ENCODE peak calls at places on chromosomes 16 and 17, in ten cellular contexts. H, Q, N, X, E, W, P, G, R and A are unnamed samples.

GRCh38 chr17:54307326-54307725 is 484.6 kb downstream of the KIF2B start:
- DNase-seq in P (no peak), R (no peak), E (no peak), W (no peak), G (no peak), X (no peak), N (no peak), Q (no peak), H (peak; percentile 3), A (no peak)

GRCh38 chr16:87739801-87740200 is 26.0 kb downstream of the KLHDC4 start:
- DNase-seq in Q (no peak), H (no peak), R (no peak), W (no peak), E (no peak), G (no peak), X (no peak), P (no peak), N (no peak), A (no peak)

GRCh38 chr17:33667671-33668070 is 374.6 kb upstream of the ASIC2 start:
- DNase-seq in Q (peak; percentile 13), W (no peak), E (no peak), X (no peak), H (no peak), N (no peak), P (no peak), G (no peak), R (no peak), A (no peak)

GRCh38 chr16:52558448-52558847 is 11.5 kb upstream of the TOX3 start:
- DNase-seq in N (no peak), R (no peak), P (no peak), W (no peak), X (no peak), G (no peak), Q (no peak), H (no peak), E (no peak), A (no peak)

GRCh38 chr17:74201250-74201649 is 2.2 kb upstream of the RPL38 start:
- DNase-seq in R (peak; percentile 42), N (no peak), E (no peak), Q (peak; percentile 70), W (peak; percentile 55), G (no peak), H (peak; percentile 69), X (no peak), P (no peak), A (no peak)

GRCh38 chr17:74499992-74500391 is 31.3 kb downstream of the CD300LB start:
- DNase-seq in E (no peak), H (no peak), W (no peak), Q (no peak), N (no peak), G (no peak), R (no peak), X (peak; percentile 31), P (no peak), A (no peak)

GRCh38 chr17:28347261-28347891 is 10.0 kb downstream of the POLDIP2 start:
- DNase-seq in E (no peak), P (no peak), Q (peak; percentile 94), N (no peak), W (no peak), R (no peak), G (peak; percentile 75), H (peak; percentile 96), X (peak; percentile 88), A (no peak)

GRCh38 chr17:77127735-77128361 is 12.9 kb upstream of the SEC14L1 start:
- DNase-seq in H (no peak), P (no peak), R (no peak), E (no peak), G (no peak), Q (peak; percentile 59), W (no peak), X (peak; percentile 70), N (peak; percentile 87), A (peak; percentile 57)

GRCh38 chr17:40722146-40722720 is 18.7 kb upstream of the KRT24 start:
- DNase-seq in X (no peak), E (no peak), Q (no peak), N (no peak), G (no peak), W (no peak), H (no peak), P (no peak), R (no peak), A (no peak)

GRCh38 chr17:40724656-40725055 is 21.1 kb upstream of the KRT24 start:
- DNase-seq in X (no peak), H (no peak), Q (no peak), P (no peak), R (no peak), G (no peak), E (no peak), N (no peak), W (no peak), A (no peak)

GRCh38 chr17:40730974-40731373 is 24.2 kb downstream of the KRT25 start:
- DNase-seq in E (no peak), P (no peak), N (no peak), R (no peak), Q (no peak), W (no peak), G (no peak), X (no peak), H (no peak), A (no peak)

GRCh38 chr17:40727447-40728231 is 24.1 kb upstream of the KRT24 start:
- DNase-seq in R (no peak), N (no peak), X (no peak), H (peak; percentile 13), E (no peak), W (no peak), Q (peak; percentile 22), P (no peak), G (peak; percentile 23), A (no peak)

GRCh38 chr17:40726919-40727318 is 23.4 kb upstream of the KRT24 start:
- DNase-seq in R (peak; percentile 20), E (no peak), W (no peak), H (peak; percentile 6), P (no peak), N (no peak), G (no peak), X (no peak), Q (no peak), A (no peak)
- TF ChIP-seq CTCF in R (peak; percentile 53), E (no peak), W (no peak), H (peak; percentile 23), P (peak; percentile 34), N (peak; percentile 56), G (peak; percentile 36), X (peak; percentile 53), Q (peak; percentile 25), A (peak; percentile 11)

DNA sequence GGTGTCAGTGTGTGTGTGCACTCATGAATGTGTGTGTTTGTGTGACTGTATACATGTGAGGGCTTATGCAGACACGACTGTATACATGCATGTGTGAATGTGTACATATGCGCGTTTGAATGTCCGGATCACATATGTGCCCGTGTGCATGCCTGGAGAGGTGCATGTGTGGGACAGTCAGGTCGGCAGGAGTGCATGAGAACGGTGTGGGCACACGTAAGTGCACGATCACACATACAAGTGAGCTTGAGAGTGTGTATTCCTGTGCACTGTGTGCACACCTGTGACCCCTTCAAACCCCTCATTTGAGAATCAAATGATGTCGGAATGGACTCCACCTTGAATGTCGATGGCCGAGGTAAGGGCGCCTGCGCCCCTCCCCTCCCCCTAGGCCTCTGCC is 694 bp upstream of the NGFR start:
- DNase-seq in Q (no peak), X (no peak), R (no peak), H (no peak), N (no peak), W (no peak), G (no peak), P (no peak), E (no peak), A (no peak)
- H3K4me3 ChIP-seq in Q (no peak overlapping the region), X (no peak overlapping the region), R (peak overlapping the region; percentile 50), H (no peak overlapping the region), N (no peak overlapping the region), W (no peak overlapping the region), G (no peak overlapping the region), P (no peak overlapping the region), E (no peak overlapping the region), A (no peak overlapping the region)

GRCh38 chr17:79970576-79971068 is 65.0 kb downstream of the TBC1D16 start:
- DNase-seq in N (peak; percentile 41), H (peak; percentile 44), G (no peak), W (peak; percentile 51), X (peak; percentile 23), Q (peak; percentile 52), R (peak; percentile 75), P (peak; percentile 67), E (peak; percentile 33), A (no peak)
- TF ChIP-seq CTCF in N (peak; percentile 44), H (peak; percentile 47), G (peak; percentile 20), W (peak; percentile 38), X (peak; percentile 38), Q (peak; percentile 49), R (peak; percentile 63), P (peak; percentile 73), E (peak; percentile 48), A (no peak)

GRCh38 chr16:57284952-57285263 is 436 bp upstream of the PLLP start:
- DNase-seq in X (no peak), G (no peak), E (no peak), H (no peak), P (no peak), R (no peak), Q (no peak), W (no peak), N (no peak), A (no peak)

GRCh38 chr16:57283214-57283955 is 1.1 kb downstream of the PLLP start:
- DNase-seq in P (no peak), H (no peak), Q (no peak), X (no peak), N (no peak), E (no peak), W (no peak), G (no peak), R (no peak), A (peak; percentile 54)

GRCh38 chr16:57285379-57285778 is 907 bp upstream of the PLLP start:
- DNase-seq in R (no peak), N (no peak), W (no peak), G (no peak), E (no peak), P (no peak), Q (no peak), X (no peak), H (no peak), A (no peak)

GRCh38 chr16:57283956-57284205 is 591 bp downstream of the PLLP start:
- DNase-seq in X (no peak), P (no peak), H (no peak), Q (no peak), R (no peak), E (no peak), W (no peak), N (no peak), G (no peak), A (no peak)

DNA sequence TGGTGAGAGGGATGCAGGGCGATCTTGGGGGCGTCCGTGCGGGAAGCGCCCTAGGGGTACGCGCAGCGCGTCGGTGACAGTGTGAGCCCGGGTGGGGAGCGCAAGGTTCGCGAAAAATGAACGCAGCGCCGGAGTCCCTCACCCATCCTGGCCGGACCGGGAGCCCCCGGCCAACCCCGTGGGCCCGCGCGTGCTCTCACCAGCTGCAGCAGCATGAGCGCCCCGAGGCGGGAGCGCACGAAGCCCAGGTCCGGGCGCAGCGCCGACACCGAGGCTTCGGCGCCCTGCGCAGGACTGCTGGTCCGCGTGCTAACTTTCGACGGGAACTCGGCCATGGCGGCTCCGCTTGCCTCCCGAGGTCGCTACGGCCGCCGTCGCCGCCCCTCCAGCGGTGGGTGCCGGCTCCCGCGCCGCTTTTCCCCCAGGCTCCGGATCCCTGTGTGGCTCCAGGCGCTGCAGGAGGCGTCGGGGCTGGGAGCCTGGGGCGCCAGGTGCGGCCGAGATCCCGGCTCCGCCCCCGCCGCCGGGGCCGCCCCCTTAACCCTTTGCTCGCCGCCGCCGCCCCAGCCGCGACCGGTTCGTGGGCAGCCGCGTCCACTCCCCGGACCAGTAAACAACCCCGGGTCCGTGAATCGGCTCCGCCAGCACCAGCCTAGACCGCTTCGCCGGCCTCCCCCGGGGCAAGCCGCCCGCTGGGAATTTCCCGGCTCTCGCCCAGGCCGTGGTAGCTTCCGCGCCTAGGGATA is at the start of gene PLLP:
- DNase-seq in Q (peak; percentile 41), X (peak; percentile 70), G (no peak), N (no peak), R (peak; percentile 53), P (no peak), H (no peak), E (peak; percentile 90), W (peak; percentile 37), A (peak; percentile 53)
- H3K4me3 ChIP-seq in Q (peak within 1 kb of the TSS; percentile 46), X (peak within 1 kb of the TSS; percentile 62), G (peak within 1 kb of the TSS; percentile 48), N (peak within 1 kb of the TSS; percentile 50), R (peak within 1 kb of the TSS; percentile 58), P (peak within 1 kb of the TSS; percentile 67), H (peak within 1 kb of the TSS; percentile 51), E (peak within 1 kb of the TSS; percentile 49), W (peak within 1 kb of the TSS; percentile 33), A (peak within 1 kb of the TSS; percentile 82)